ENCODE peak calls at places on chromosomes 5 and 9, in nine cellular contexts. X is RWPE1, T is adrenal gland, K is body of pancreas, S is cardiac fibroblast, A is GM13977, R is ascending aorta, B is glutamatergic neuron, U is A549. O is an unnamed sample.
A peak's percentile ranks its signal among the peaks of the same experiment; 100 is the strongest.

GRCh38 chr9:14361074-14361473 is 47.1 kb upstream of the NFIB start:
- DNase-seq in A (no peak), U (no peak), R (no peak), B (no peak), S (peak; percentile 45), K (no peak), T (no peak), X (no peak), O (no peak)

GRCh38 chr9:129737479-129738269 is 15.2 kb downstream of the PTGES start:
- DNase-seq in T (peak; percentile 86), K (peak; percentile 86), X (peak; percentile 92), A (peak; percentile 91), S (peak; percentile 74), R (peak; percentile 92), B (peak; percentile 88), U (peak; percentile 81), O (no peak)

GRCh38 chr9:133334161-133334560 is 1.8 kb downstream of the SURF6 start:
- DNase-seq in U (no peak), B (no peak), S (no peak), K (peak; percentile 4), A (no peak), R (no peak), T (no peak), X (no peak), O (no peak)

GRCh38 chr9:29209748-29210276 is 1636.5 kb upstream of the C9orf72 start:
- DNase-seq in B (no peak), A (no peak), S (no peak), X (no peak), U (no peak), K (no peak), R (no peak), T (no peak), O (no peak)

GRCh38 chr9:136225748-136226679 is 19.6 kb downstream of the QSOX2 start:
- DNase-seq in T (peak; percentile 67), K (peak; percentile 75), A (peak; percentile 89), S (peak; percentile 48), U (peak; percentile 72), X (peak; percentile 84), B (peak; percentile 81), R (no peak), O (no peak)

GRCh38 chr5:137036630-137037029 is 462.5 kb downstream of the SPOCK1 start:
- DNase-seq in A (no peak), U (no peak), T (no peak), K (no peak), X (no peak), R (no peak), B (peak; percentile 72), S (no peak), O (no peak)

GRCh38 chr5:96199713-96200183 is 233.3 kb downstream of the PCSK1 start:
- DNase-seq in B (no peak), T (no peak), R (no peak), K (no peak), U (no peak), S (no peak), X (no peak), A (no peak), O (no peak)

GRCh38 chr9:111662851-111663823 is 1.7 kb downstream of the GNG10 start:
- DNase-seq in R (no peak), B (no peak), X (peak; percentile 80), A (no peak), T (no peak), U (no peak), S (no peak), K (no peak), O (no peak)

GRCh38 chr5:127498604-127499003 is 18.8 kb upstream of the PRRC1 start:
- DNase-seq in X (no peak), S (no peak), A (no peak), K (no peak), R (no peak), B (no peak), T (no peak), U (no peak), O (no peak)

GRCh38 chr5:6950250-6950649 is 237.0 kb downstream of the TENT4A start:
- DNase-seq in K (no peak), U (no peak), X (no peak), A (no peak), B (no peak), R (no peak), S (no peak), T (no peak), O (no peak)

GRCh38 chr9:90112791-90113190 is 508.0 kb downstream of the GADD45G start:
- DNase-seq in T (no peak), B (no peak), K (no peak), A (no peak), S (no peak), U (no peak), R (no peak), X (no peak), O (no peak)

GRCh38 chr9:98516897-98517503 is 191.7 kb downstream of the GABBR2 start:
- DNase-seq in X (no peak), T (no peak), S (no peak), B (no peak), A (no peak), R (no peak), K (no peak), U (no peak), O (no peak)

GRCh38 chr5:41009228-41009627 is 61.9 kb downstream of the MROH2B start:
- DNase-seq in K (no peak), T (peak; percentile 54), X (peak; percentile 64), U (peak; percentile 7), A (no peak), R (no peak), B (no peak), S (peak; percentile 83), O (no peak)

GRCh38 chr9:95732803-95733686 is 142.4 kb upstream of the ERCC6L2 start:
- DNase-seq in R (no peak), A (no peak), U (no peak), X (no peak), T (no peak), S (no peak), B (no peak), K (no peak), O (no peak)

GRCh38 chr5:4700082-4700481 is 440.0 kb upstream of the ADAMTS16 start:
- DNase-seq in U (no peak), X (peak; percentile 13), R (no peak), K (peak; percentile 58), A (no peak), T (peak; percentile 42), B (peak; percentile 91), S (peak; percentile 20), O (peak; percentile 16)

DNA sequence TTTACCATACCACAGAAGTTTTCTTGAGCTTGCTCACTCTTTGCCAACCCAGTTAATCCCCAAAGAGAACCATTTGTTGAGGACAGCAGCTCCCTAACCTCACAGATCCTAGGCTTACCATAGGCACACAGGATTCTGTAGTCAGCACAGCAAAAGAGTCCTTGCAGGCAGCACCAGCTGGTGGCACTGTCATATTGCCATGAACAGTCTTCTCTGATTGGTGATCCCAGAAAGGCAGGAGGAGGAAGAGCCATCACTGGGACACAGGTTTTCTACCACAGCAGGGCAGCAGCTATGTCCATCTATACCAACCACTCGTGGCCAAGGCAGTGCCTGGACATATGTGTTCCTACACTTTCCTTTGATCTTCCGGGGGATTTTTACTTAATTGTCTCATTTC is 297.1 kb upstream of the CD180 start:
- DNase-seq in S (peak; percentile 45), K (no peak), B (peak; percentile 27), A (peak; percentile 6), T (peak; percentile 20), R (no peak), U (no peak), X (peak; percentile 22), O (no peak)
- TF ChIP-seq CTCF in S (peak; percentile 35), K (peak; percentile 20), B (no peak), A (peak; percentile 43), T (no peak), R (peak; percentile 12), U (no peak), X (no peak), O (peak; percentile 24)

DNA sequence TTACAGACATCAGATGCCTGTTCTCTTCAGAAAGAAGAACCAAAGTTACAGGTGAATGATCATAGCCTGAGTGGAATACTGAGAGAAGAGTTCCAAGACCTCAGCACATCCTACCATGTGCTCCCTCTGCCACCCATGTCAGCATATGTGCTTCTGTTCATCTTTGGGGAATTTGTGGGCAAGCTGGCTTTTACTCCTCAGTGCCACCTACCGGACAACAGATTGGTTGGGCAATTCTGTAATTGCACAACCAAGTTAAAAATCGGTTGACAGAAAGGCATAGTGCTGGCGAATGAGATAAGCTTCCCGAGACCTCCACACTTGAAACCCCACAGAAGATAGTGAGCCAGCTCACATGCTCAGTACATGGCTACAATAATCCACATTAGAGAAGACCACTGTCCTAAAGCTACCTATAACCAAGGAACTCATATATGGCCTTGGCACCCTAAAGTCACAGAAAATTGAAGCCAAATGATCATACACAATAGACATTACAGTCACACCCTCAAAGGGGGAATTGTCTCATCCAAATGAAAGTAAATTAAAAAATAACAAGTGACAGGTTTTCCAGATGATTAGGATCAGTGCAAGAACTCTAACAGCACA is 1238.0 kb upstream of the NUDT12 start:
- DNase-seq in K (peak; percentile 17), A (peak; percentile 2), X (no peak), T (peak; percentile 6), U (no peak), R (no peak), S (peak; percentile 2), B (no peak), O (no peak)
- TF ChIP-seq CTCF in K (peak; percentile 57), A (peak; percentile 55), X (no peak), T (peak; percentile 19), U (peak; percentile 20), R (no peak), S (peak; percentile 16), B (peak; percentile 33), O (no peak)

GRCh38 chr9:35448511-35448910 is 41.4 kb upstream of the RUSC2 start:
- DNase-seq in X (no peak), S (no peak), K (no peak), U (no peak), A (no peak), B (no peak), R (no peak), T (no peak), O (no peak)

GRCh38 chr9:35452481-35452880 is 37.4 kb upstream of the RUSC2 start:
- DNase-seq in T (no peak), X (no peak), B (no peak), S (peak; percentile 32), U (no peak), K (no peak), R (no peak), A (no peak), O (no peak)
- TF ChIP-seq CTCF in T (no peak), X (no peak), B (no peak), S (peak; percentile 42), U (no peak), K (no peak), R (no peak), A (no peak), O (no peak)

GRCh38 chr5:35617435-35618296 is at the start of gene SPEF2:
- DNase-seq in K (peak; percentile 89), U (peak; percentile 81), S (peak; percentile 93), T (peak; percentile 89), X (peak; percentile 84), B (peak; percentile 85), A (peak; percentile 75), R (peak; percentile 84), O (peak; percentile 55)
- TF ChIP-seq CTCF in K (peak; percentile 96), U (peak; percentile 73), S (peak; percentile 80), T (peak; percentile 79), X (peak; percentile 94), B (peak; percentile 69), A (peak; percentile 72), R (peak; percentile 62), O (peak; percentile 93)

GRCh38 chr5:37212096-37212495 is 37.1 kb downstream of the CPLANE1 start:
- DNase-seq in R (no peak), X (no peak), K (no peak), S (no peak), T (no peak), U (no peak), B (no peak), A (no peak), O (no peak)
- TF ChIP-seq CTCF in R (no peak), X (no peak), K (no peak), S (no peak), T (no peak), U (no peak), B (no peak), A (no peak), O (no peak)

GRCh38 chr5:172845190-172845975 is 11.3 kb downstream of the ERGIC1 start:
- DNase-seq in K (no peak), B (peak; percentile 55), A (no peak), S (no peak), T (no peak), U (no peak), R (no peak), X (no peak), O (no peak)
- TF ChIP-seq CTCF in K (no peak), B (peak; percentile 47), A (no peak), S (peak; percentile 24), T (no peak), U (no peak), R (no peak), X (no peak), O (no peak)